ENCODE peak calls at places on chromosome 19, in eight cellular contexts. Y is upper lobe of right lung, S is adrenal gland, Q is prostate gland, B is WERI-Rb-1, K is breast epithelium, F is left ventricle myocardium inferior, X is psoas muscle. N is an unnamed sample.

GRCh38 chr19:28655054-28655453 is 557.9 kb downstream of the UQCRFS1 start:
- DNase-seq in Q (no peak), K (no peak), S (no peak), B (no peak), Y (no peak), X (no peak), F (no peak), N (no peak)

GRCh38 chr19:28701491-28701890 is 511.5 kb downstream of the UQCRFS1 start:
- DNase-seq in Q (no peak), S (no peak), Y (no peak), K (no peak), F (no peak), B (no peak), X (no peak), N (no peak)

GRCh38 chr19:40754611-40755247 is 3.7 kb downstream of the SNRPA start:
- DNase-seq in B (no peak), F (no peak), K (no peak), Y (no peak), Q (no peak), X (no peak), S (peak), N (peak)

GRCh38 chr19:10784257-10784656 is 51.8 kb downstream of the TMED1 start:
- DNase-seq in F (peak), K (no peak), Q (no peak), Y (no peak), X (no peak), B (no peak), S (peak), N (peak)

GRCh38 chr19:19464339-19465098 is 50.8 kb downstream of the TSSK6 start:
- DNase-seq in Y (no peak), K (no peak), F (no peak), B (no peak), S (peak), Q (no peak), X (peak), N (no peak)

GRCh38 chr19:12346896-12347295 is 13.5 kb upstream of the ZNF563 start:
- DNase-seq in B (no peak), K (no peak), Y (no peak), S (no peak), Q (no peak), F (no peak), X (no peak), N (no peak)

GRCh38 chr19:31253816-31254551 is 95.3 kb downstream of the TSHZ3 start:
- DNase-seq in X (no peak), Y (no peak), K (no peak), S (no peak), F (no peak), B (no peak), Q (peak), N (no peak)

GRCh38 chr19:54145541-54146158 is 8.1 kb downstream of the CNOT3 start:
- DNase-seq in B (no peak), Y (no peak), F (no peak), Q (no peak), X (no peak), K (no peak), S (peak), N (no peak)

GRCh38 chr19:45765365-45766292 is 3.4 kb downstream of the SIX5 start:
- DNase-seq in Q (no peak), F (no peak), K (no peak), S (peak), B (no peak), Y (no peak), X (no peak), N (no peak)

GRCh38 chr19:39307233-39307821 is 11.1 kb downstream of the IFNL1 start:
- DNase-seq in Q (no peak), S (no peak), Y (peak), X (no peak), B (no peak), F (no peak), K (no peak), N (peak)

GRCh38 chr19:48248081-48248833 is 7.5 kb downstream of the CARD8 start:
- DNase-seq in Y (no peak), X (no peak), K (no peak), Q (no peak), S (no peak), B (no peak), F (no peak), N (no peak)
- H3K4me3 ChIP-seq in Y (peak), X (peak), K (no peak), Q (no peak), S (peak), B (no peak), F (peak), N (no peak)

GRCh38 chr19:38255759-38256052 is 468 bp downstream of the PPP1R14A start:
- DNase-seq in B (peak), Y (no peak), Q (no peak), S (no peak), F (no peak), X (no peak), K (no peak), N (no peak)
- H3K27ac ChIP-seq in B (peak), Y (peak), Q (peak), S (peak), F (peak), X (peak), K (peak), N (peak)

DNA sequence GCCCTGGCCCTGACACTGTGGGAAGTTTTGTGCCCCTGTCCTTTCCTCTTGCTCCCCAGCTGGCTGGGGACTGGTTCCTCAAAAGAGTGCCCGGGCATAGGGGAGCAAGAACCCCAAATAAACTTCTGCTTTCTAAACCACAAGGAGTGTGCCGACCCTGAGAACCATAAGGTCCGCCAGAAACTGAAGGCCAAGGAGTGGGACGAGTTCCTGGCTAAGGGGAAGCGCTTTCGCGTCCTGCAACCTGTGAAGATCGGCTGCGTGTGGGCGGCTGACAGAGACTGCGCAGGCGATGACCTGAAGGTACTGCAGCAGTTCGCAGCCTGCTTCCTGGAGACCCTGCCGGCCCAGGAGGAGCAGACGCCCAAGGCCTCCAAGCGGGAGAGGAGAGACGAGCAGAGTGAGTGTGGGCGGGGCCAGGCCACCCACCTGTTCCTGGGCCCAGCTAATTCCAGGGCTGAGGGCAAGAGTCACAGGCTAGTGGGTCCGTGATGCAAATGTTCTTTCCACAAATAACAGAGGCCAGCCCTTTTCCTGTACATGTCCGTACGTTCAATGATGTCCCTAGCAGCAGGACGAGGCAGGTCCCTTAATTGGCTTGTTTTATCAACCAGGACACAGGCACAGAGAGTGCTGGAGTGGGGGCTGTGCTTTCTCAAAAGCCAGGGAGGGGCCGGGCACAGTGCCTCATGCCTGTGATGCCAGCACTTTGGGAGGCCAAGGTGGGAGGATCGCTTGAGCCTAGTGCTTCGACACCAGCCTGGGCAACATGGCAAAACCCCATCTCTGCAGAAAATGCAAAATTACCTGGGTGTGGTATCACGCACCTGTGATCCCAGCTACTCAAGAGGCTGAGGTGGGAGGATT is 25.6 kb downstream of the UBXN6 start:
- DNase-seq in B (no peak), F (no peak), K (no peak), Q (no peak), Y (peak), S (peak), X (no peak), N (no peak)
- H3K4me3 ChIP-seq in B (no peak), F (no peak), K (no peak), Q (no peak), Y (no peak), S (no peak), X (no peak), N (no peak)

GRCh38 chr19:8081569-8082550 is 29.3 kb downstream of the CCL25 start:
- DNase-seq in B (no peak), Y (no peak), Q (no peak), F (no peak), X (no peak), S (no peak), K (no peak), N (no peak)

GRCh38 chr19:8083141-8083540 is 30.6 kb downstream of the CCL25 start:
- DNase-seq in K (no peak), F (no peak), B (no peak), X (no peak), Y (no peak), Q (no peak), S (no peak), N (no peak)

GRCh38 chr19:8084152-8084551 is 31.6 kb downstream of the CCL25 start:
- DNase-seq in Y (no peak), B (no peak), Q (no peak), X (no peak), S (no peak), F (no peak), K (no peak), N (no peak)

GRCh38 chr19:8080832-8081231 is 28.3 kb downstream of the CCL25 start:
- DNase-seq in S (no peak), X (no peak), K (no peak), F (no peak), B (no peak), Y (no peak), Q (no peak), N (no peak)

GRCh38 chr19:8079988-8080387 is 27.4 kb downstream of the CCL25 start:
- DNase-seq in Q (no peak), X (no peak), Y (no peak), S (no peak), F (no peak), B (no peak), K (no peak), N (no peak)
- H3K27ac ChIP-seq in Q (no peak), X (no peak), Y (no peak), S (no peak), F (no peak), B (no peak), K (no peak), N (no peak)

GRCh38 chr19:50420127-50420526 is 1.4 kb downstream of the SPIB start:
- DNase-seq in F (no peak), S (no peak), X (no peak), K (no peak), B (no peak), Q (no peak), Y (no peak), N (no peak)

GRCh38 chr19:50419022-50419579 is 363 bp downstream of the SPIB start:
- DNase-seq in S (no peak), Q (no peak), B (no peak), F (no peak), K (no peak), Y (no peak), X (no peak), N (no peak)

GRCh38 chr19:50418186-50419021 is at the start of gene SPIB:
- DNase-seq in Q (no peak), K (no peak), B (no peak), X (peak), Y (no peak), F (no peak), S (no peak), N (no peak)

GRCh38 chr19:50420808-50421207 is 2.1 kb downstream of the SPIB start:
- DNase-seq in B (no peak), X (no peak), F (no peak), Q (no peak), S (no peak), K (no peak), Y (no peak), N (no peak)

DNA sequence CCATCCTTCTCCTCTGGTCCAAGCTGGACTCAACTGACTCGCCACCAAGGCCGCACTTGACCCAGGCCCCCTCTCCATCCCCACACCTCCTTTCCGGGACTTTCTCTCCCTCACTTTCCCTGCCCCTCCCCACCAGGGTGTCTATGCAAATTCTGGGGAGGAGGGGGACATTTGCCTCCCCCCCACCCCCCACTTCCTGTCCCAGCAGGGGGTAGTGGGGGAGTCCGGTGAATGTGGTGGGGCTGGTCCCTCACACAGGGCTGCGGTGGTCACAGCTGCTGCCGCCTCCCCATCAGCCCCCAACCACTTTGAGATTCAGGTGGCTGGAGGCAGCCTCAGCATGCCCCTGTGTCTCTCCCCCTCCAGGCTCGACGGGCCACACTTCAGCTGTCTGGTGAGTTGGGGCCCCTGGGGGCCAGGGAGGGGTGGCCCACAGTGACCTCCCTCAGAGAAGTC is 870 bp downstream of the SPIB start:
- DNase-seq in K (no peak), S (no peak), F (no peak), Q (no peak), B (no peak), X (peak), Y (no peak), N (no peak)
- H3K4me3 ChIP-seq in K (no peak), S (no peak), F (no peak), Q (no peak), B (no peak), X (no peak), Y (no peak), N (no peak)

GRCh38 chr19:1110809-1111640 is 7.2 kb downstream of the GPX4 start:
- DNase-seq in B (no peak), X (no peak), S (peak), Q (no peak), Y (no peak), F (no peak), K (no peak), N (no peak)
- H3K27ac ChIP-seq in B (no peak), X (no peak), S (peak), Q (peak), Y (no peak), F (peak), K (peak), N (peak)

DNA sequence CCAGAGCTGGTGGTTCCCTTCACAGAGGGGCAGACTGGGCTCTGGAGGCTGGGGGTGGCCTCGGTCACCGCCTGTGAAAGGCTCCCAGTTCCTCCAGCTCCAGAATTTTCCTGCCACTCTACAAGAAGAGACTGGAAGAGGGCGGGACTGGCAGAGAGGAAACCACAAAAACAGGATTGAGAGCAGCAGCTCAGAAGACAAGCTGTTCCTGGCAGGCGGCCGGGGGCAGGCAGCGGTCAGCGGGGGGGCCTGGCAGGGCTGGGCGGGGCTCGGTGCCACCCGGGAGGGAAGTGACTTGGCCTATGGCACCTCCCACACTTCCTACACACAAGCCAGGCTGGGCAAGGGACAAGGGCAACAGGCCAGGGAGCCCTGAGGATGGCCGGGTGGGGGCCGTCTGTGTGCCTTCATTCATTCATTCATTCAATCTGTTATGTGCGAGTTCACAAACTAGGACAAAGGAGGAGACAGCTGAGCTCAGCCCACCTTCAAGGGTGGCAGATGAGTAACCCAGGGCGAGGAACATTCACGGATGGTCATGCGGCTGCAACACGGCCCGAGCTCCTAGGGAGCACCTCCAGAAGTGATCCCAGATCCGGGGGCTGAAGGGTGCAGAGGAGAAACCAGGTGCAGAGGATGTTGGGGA is 16.9 kb upstream of the BTBD2 start:
- DNase-seq in K (peak), B (no peak), F (peak), Y (peak), S (peak), X (peak), Q (peak), N (peak)
- H3K4me3 ChIP-seq in K (no peak), B (no peak), F (peak), Y (peak), S (peak), X (peak), Q (peak), N (peak)